ENCODE peak calls at places on chromosomes 12 and 14, in seven cellular contexts. I is fibroblast of villous mesenchyme; J is HFFc6; E is gastrocnemius medialis; X is neural progenitor cell; L is activated CD8-positive, alpha-beta T cell treated with anti-CD3 and anti-CD28 coated beads for 36 hours; P is cardiac muscle cell. Y is an unnamed sample.

GRCh38 chr12:48924617-48925217 is 575 bp downstream of the FKBP11 start:
- DNase-seq in I (peak; percentile 61), J (peak; percentile 21), E (peak; percentile 26), X (peak; percentile 58), L (peak; percentile 87), P (peak; percentile 58), Y (peak; percentile 85)

GRCh38 chr14:62123959-62124358 is 361.7 kb downstream of the SNAPC1 start:
- DNase-seq in I (no peak), J (no peak), E (no peak), X (no peak), L (no peak), P (no peak), Y (no peak)

GRCh38 chr14:23578560-23579310 is at the start of gene JPH4:
- DNase-seq in I (no peak), J (no peak), E (no peak), X (peak; percentile 79), L (no peak), P (no peak), Y (no peak)

GRCh38 chr14:99055816-99056215 is 216.2 kb downstream of the BCL11B start:
- DNase-seq in I (no peak), J (no peak), E (no peak), X (no peak), L (peak; percentile 87), P (no peak), Y (no peak)

GRCh38 chr12:80553316-80553715 is 109.3 kb downstream of the PTPRQ start:
- DNase-seq in I (peak; percentile 94), J (peak; percentile 86), E (no peak), X (no peak), L (no peak), P (peak; percentile 82), Y (no peak)

GRCh38 chr12:110684322-110684836 is 4.5 kb downstream of the HVCN1 start:
- DNase-seq in I (no peak), J (no peak), E (no peak), X (no peak), L (no peak), P (peak; percentile 33), Y (peak; percentile 19)

GRCh38 chr14:90850487-90850886 is 34.3 kb upstream of the TTC7B start:
- DNase-seq in I (peak; percentile 46), J (no peak), E (no peak), X (no peak), L (no peak), P (peak; percentile 60), Y (no peak)

GRCh38 chr12:109763201-109763841 is 49.7 kb downstream of the FAM222A start:
- DNase-seq in I (peak; percentile 12), J (peak; percentile 64), E (no peak), X (no peak), L (peak; percentile 37), P (peak; percentile 28), Y (no peak)

GRCh38 chr14:30657606-30658163 is 35.6 kb downstream of the SCFD1 start:
- DNase-seq in I (no peak), J (no peak), E (no peak), X (no peak), L (no peak), P (peak; percentile 33), Y (no peak)

GRCh38 chr14:98622208-98623051 is 649.6 kb downstream of the BCL11B start:
- DNase-seq in I (no peak), J (no peak), E (no peak), X (no peak), L (no peak), P (no peak), Y (no peak)

GRCh38 chr14:104386281-104386841 is 193.2 kb upstream of the C14orf180 start:
- DNase-seq in I (no peak), J (no peak), E (no peak), X (no peak), L (no peak), P (no peak), Y (no peak)

GRCh38 chr14:104786726-104787675 is 8.5 kb downstream of the AKT1 start:
- DNase-seq in I (no peak), J (no peak), E (no peak), X (no peak), L (no peak), P (no peak), Y (no peak)

GRCh38 chr14:72451081-72451972 is 442.6 kb downstream of the DPF3 start:
- DNase-seq in I (no peak), J (no peak), E (no peak), X (peak; percentile 33), L (peak; percentile 71), P (no peak), Y (peak; percentile 59)

GRCh38 chr12:112705037-112705632 is 86.4 kb upstream of the RPH3A start:
- DNase-seq in I (no peak), J (no peak), E (no peak), X (peak; percentile 29), L (no peak), P (no peak), Y (no peak)

GRCh38 chr14:69715725-69716482 is 51.0 kb upstream of the SRSF5 start:
- DNase-seq in I (peak; percentile 77), J (peak; percentile 27), E (no peak), X (no peak), L (no peak), P (peak; percentile 97), Y (no peak)

GRCh38 chr12:52579468-52580450 is 6.1 kb upstream of the KRT74 start:
- DNase-seq in I (no peak), J (no peak), E (no peak), X (no peak), L (no peak), P (no peak), Y (no peak)

GRCh38 chr14:58878740-58879139 is 241.0 kb downstream of the DACT1 start:
- DNase-seq in I (no peak), J (no peak), E (no peak), X (no peak), L (no peak), P (no peak), Y (no peak)

GRCh38 chr12:51973560-51973959 is 22.1 kb downstream of the ACVR1B start:
- DNase-seq in I (peak; percentile 67), J (no peak), E (no peak), X (no peak), L (no peak), P (peak; percentile 71), Y (no peak)

GRCh38 chr14:53509227-53509822 is 356.2 kb upstream of the DDHD1 start:
- DNase-seq in I (peak; percentile 91), J (no peak), E (peak; percentile 63), X (peak; percentile 9), L (no peak), P (peak; percentile 11), Y (no peak)

GRCh38 chr12:89353823-89354629 is 1.7 kb upstream of the DUSP6 start:
- DNase-seq in I (peak; percentile 64), J (peak; percentile 62), E (peak; percentile 30), X (peak; percentile 91), L (peak; percentile 82), P (peak; percentile 74), Y (peak; percentile 70)

GRCh38 chr12:95445884-95446482 is 28.0 kb upstream of the METAP2 start:
- DNase-seq in I (no peak), J (no peak), E (no peak), X (no peak), L (no peak), P (no peak), Y (no peak)

GRCh38 chr14:75442642-75443041 is 14.8 kb downstream of the JDP2 start:
- DNase-seq in I (peak; percentile 59), J (peak; percentile 25), E (no peak), X (no peak), L (no peak), P (peak; percentile 66), Y (no peak)

GRCh38 chr12:133192847-133193246 is 11.6 kb downstream of the ZNF268 start:
- DNase-seq in I (no peak), J (no peak), E (no peak), X (no peak), L (no peak), P (no peak), Y (no peak)
- TF ChIP-seq CTCF in I (no peak), J (no peak), E (no peak), X (no peak), L (no peak), P (no peak), Y (no peak)

GRCh38 chr12:7046383-7047143 is 14.0 kb upstream of the C1S start:
- DNase-seq in I (no peak), J (no peak), E (no peak), X (no peak), L (no peak), P (no peak), Y (no peak)
- TF ChIP-seq CTCF in I (no peak), J (no peak), E (no peak), X (no peak), L (no peak), P (no peak), Y (no peak)

DNA sequence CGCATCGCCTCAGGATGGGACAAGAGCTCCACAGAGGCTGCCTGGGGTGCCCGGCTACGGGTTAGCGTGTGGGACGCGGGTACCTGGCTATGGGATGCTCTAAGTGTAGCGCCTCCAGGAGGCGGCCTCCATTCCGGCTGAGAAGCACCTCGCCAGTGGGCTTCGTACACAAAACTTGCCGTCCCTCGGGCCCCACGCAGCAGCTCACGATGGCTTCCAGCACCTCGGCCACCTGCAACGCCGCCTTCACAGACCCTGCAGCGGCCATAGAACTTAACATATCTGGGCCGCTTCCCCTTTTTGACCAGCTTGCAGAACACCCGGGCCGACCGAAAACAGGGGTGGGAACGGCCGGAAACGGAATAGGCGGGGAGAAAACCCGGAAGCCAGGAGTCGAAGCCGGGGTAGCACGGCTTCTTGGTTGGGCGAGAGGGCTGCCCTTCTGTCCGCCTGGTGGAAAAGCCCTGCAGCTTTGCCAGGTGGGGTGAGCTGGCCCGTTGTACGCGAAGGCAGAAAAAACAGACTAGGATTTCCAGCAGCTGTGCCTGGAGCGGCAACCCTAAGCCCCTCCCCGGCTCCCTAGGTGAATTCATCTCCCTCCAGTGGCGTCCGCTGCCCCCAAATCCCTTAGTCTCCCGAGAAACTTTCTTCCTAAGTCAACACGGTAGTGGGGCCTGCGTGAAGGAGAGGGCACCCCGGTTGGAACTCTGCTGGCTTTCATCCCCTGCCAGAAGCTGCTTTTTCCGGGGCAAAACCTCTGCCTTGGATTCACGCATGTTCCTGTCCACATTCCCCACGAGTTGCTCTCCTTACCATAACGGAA is at the start of gene BBS10:
- DNase-seq in I (peak; percentile 89), J (peak; percentile 91), E (peak; percentile 91), X (peak; percentile 92), L (peak; percentile 92), P (peak; percentile 96), Y (peak; percentile 87)
- TF ChIP-seq CTCF in I (peak; percentile 49), J (peak; percentile 75), E (peak; percentile 56), X (peak; percentile 65), L (peak; percentile 46), P (peak; percentile 58), Y (no peak)

DNA sequence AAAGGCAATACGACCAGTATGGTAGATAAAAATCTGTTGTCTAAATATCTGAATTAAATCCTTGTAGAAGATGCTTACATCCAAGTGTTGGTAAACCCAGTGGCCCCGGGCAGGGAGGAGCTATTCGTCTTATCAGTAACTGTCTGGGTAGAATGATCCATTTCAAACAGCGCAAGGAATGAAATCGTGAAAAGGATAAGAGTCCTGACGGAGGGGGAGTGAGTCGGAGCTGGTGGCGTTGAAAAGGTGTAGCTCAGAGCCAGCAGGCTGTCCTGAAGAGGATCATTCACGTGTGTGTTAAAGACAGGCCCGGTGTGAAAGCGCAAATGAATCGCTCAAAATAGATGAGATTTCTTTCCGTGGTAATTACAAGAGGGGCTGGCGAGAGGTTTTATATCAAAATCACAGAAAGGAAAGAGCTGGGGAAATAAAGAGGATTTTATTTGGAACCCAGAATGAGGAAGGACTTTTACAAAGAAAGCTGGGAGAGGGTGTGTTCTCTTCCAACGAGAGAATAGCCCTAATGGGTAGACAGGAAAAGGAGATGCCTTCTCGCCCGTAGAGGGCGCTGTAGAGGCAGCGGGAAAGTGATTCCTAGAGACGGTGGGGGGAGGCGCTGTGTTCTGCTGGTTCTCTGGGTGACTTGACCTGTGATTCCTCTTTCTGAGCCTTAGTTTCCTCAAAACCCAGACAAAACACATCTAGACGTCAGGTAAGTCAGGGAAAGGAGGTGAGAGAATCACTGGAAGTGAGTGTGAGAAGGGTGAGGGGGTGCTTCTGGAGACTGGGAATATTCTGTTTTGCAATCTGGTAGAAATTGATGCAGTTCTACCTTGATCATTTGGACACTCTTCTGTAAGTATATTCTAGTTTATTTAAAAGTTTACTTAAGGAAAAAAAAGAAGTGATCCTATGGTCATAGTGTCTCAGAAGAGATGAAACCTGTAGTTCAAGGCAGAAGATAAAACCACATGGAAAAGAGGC is 39.3 kb downstream of the SRRM4 start:
- DNase-seq in I (no peak), J (no peak), E (no peak), X (peak; percentile 88), L (peak; percentile 38), P (peak; percentile 0), Y (peak; percentile 7)
- TF ChIP-seq CTCF in I (peak; percentile 4), J (peak; percentile 34), E (no peak), X (peak; percentile 95), L (no peak), P (no peak), Y (peak; percentile 19)

Y was measured in GM20000.